ENCODE peak calls at places on chromosome 7, in four cellular contexts. One of them, this sample, is unnamed.

GRCh38 chr7:12847001-12847400 is 159.6 kb downstream of the ARL4A start:
- DNase-seq in RWPE2: no peak
- DNase-seq in endothelial cell: no peak
- DNase-seq in upper lobe of right lung: no peak
- DNase-seq in this sample: no peak

GRCh38 chr7:108270385-108270784 is 140.2 kb upstream of the LAMB4 start:
- DNase-seq in RWPE2: no peak
- DNase-seq in endothelial cell: no peak
- DNase-seq in upper lobe of right lung: no peak
- DNase-seq in this sample: no peak

GRCh38 chr7:8063706-8064297 is 95.2 kb downstream of the GLCCI1 start:
- DNase-seq in RWPE2: no peak
- DNase-seq in endothelial cell: no peak
- DNase-seq in upper lobe of right lung: no peak
- DNase-seq in this sample: no peak

GRCh38 chr7:22356010-22356854 is 722 bp downstream of the RAPGEF5 start:
- DNase-seq in RWPE2: no peak
- DNase-seq in endothelial cell: peak; percentile 37
- DNase-seq in upper lobe of right lung: peak; percentile 71
- DNase-seq in this sample: no peak

GRCh38 chr7:40531946-40532345 is 397.1 kb downstream of the SUGCT start:
- DNase-seq in RWPE2: no peak
- DNase-seq in endothelial cell: no peak
- DNase-seq in upper lobe of right lung: no peak
- DNase-seq in this sample: no peak

GRCh38 chr7:108080094-108080656 is 50.0 kb downstream of the LAMB4 start:
- DNase-seq in RWPE2: no peak
- DNase-seq in endothelial cell: no peak
- DNase-seq in upper lobe of right lung: no peak
- DNase-seq in this sample: no peak

GRCh38 chr7:584122-584465 is 64.4 kb upstream of the PDGFA start:
- DNase-seq in RWPE2: no peak
- DNase-seq in endothelial cell: no peak
- DNase-seq in upper lobe of right lung: no peak
- DNase-seq in this sample: no peak

GRCh38 chr7:23709081-23709746 is 805 bp upstream of the STK31 start:
- DNase-seq in RWPE2: no peak
- DNase-seq in endothelial cell: no peak
- DNase-seq in upper lobe of right lung: no peak
- DNase-seq in this sample: no peak

GRCh38 chr7:16904086-16904485 is 22.3 kb upstream of the AGR3 start:
- DNase-seq in RWPE2: no peak
- DNase-seq in endothelial cell: no peak
- DNase-seq in upper lobe of right lung: no peak
- DNase-seq in this sample: no peak

GRCh38 chr7:102317231-102318059 is 30.8 kb downstream of the SH2B2 start:
- DNase-seq in RWPE2: no peak
- DNase-seq in endothelial cell: no peak
- DNase-seq in upper lobe of right lung: no peak
- DNase-seq in this sample: no peak

DNA sequence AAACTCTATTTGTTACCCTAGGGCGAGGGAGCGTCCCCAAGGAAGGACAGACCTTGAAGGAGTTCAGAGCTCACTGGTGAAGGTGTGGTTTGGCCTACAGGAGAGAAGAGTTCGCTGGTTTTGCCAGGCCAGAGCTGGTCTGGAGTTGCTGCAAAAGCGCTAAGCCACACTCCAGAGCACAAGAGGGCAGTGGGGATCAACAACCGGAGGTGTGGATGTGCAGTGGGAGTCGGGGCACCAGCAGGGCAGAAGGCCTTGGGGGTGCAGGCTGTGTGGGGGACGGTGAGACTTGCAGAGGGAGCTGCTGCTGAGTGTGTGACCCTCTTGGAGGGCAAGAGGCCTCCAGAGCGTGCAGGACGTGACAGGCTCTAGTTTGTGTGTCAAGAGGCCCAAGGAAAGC is 14.4 kb upstream of the CUL1 start:
- DNase-seq in RWPE2: no peak
- DNase-seq in endothelial cell: no peak
- DNase-seq in upper lobe of right lung: peak; percentile 63
- DNase-seq in this sample: no peak
- TF ChIP-seq CTCF in RWPE2: no peak
- TF ChIP-seq CTCF in endothelial cell: no peak
- TF ChIP-seq CTCF in upper lobe of right lung: no peak
- TF ChIP-seq CTCF in this sample: no peak

GRCh38 chr7:71925663-71926062 is 486.5 kb downstream of the CALN1 start:
- DNase-seq in RWPE2: no peak
- DNase-seq in endothelial cell: no peak
- DNase-seq in upper lobe of right lung: no peak
- DNase-seq in this sample: no peak
- TF ChIP-seq CTCF in RWPE2: no peak
- TF ChIP-seq CTCF in endothelial cell: no peak
- TF ChIP-seq CTCF in upper lobe of right lung: no peak
- TF ChIP-seq CTCF in this sample: peak; percentile 17

DNA sequence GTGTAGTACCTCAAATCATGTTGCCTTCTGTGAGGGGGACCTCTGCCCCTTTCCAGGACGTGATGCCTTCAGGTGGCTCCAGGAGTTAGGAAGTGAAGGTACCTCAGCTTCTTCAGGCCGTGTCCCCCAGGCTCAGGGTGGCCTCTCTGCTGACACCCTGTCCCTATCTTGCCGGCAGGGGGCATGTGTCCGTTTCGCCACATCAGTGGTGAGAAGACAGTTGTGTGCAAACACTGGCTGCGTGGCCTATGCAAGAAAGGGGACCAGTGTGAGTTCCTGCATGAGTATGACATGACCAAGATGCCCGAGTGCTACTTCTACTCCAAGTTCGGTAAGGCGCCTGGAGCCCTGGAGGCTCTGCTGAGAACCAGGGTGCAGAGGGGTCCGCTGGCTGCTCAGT is 9.2 kb downstream of the CPSF4 start:
- DNase-seq in RWPE2: no peak
- DNase-seq in endothelial cell: peak; percentile 24
- DNase-seq in upper lobe of right lung: no peak
- DNase-seq in this sample: no peak
- TF ChIP-seq CTCF in RWPE2: peak; percentile 17
- TF ChIP-seq CTCF in endothelial cell: no peak
- TF ChIP-seq CTCF in upper lobe of right lung: no peak
- TF ChIP-seq CTCF in this sample: no peak

GRCh38 chr7:51082096-51082840 is 234.3 kb downstream of the COBL start:
- DNase-seq in RWPE2: no peak
- DNase-seq in endothelial cell: no peak
- DNase-seq in upper lobe of right lung: no peak
- DNase-seq in this sample: no peak
- TF ChIP-seq CTCF in RWPE2: no peak
- TF ChIP-seq CTCF in endothelial cell: no peak
- TF ChIP-seq CTCF in upper lobe of right lung: no peak
- TF ChIP-seq CTCF in this sample: no peak

This sample was measured in chondrocyte.